ENCODE peak calls at places on chromosomes 5 and 9, in eight cellular contexts. One of them, this sample, is unnamed.

GRCh38 chr9:123438821-123439220 is 82.8 kb downstream of the CRB2 start:
- DNase-seq in bronchial epithelial cell: no peak
- DNase-seq in esophagus squamous epithelium: no peak
- DNase-seq in effector memory CD8-positive, alpha-beta T cell: no peak
- DNase-seq in AG08395: no peak
- DNase-seq in ACHN: no peak
- DNase-seq in EL: no peak
- DNase-seq in kidney tubule cell: no peak
- DNase-seq in this sample: no peak

GRCh38 chr5:25357605-25358004 is 712.8 kb upstream of the CDH10 start:
- DNase-seq in bronchial epithelial cell: no peak
- DNase-seq in esophagus squamous epithelium: no peak
- DNase-seq in effector memory CD8-positive, alpha-beta T cell: no peak
- DNase-seq in AG08395: no peak
- DNase-seq in ACHN: no peak
- DNase-seq in EL: no peak
- DNase-seq in kidney tubule cell: no peak
- DNase-seq in this sample: no peak

GRCh38 chr9:127388037-127388855 is 8.7 kb upstream of the SLC2A8 start:
- DNase-seq in bronchial epithelial cell: peak
- DNase-seq in esophagus squamous epithelium: no peak
- DNase-seq in effector memory CD8-positive, alpha-beta T cell: peak
- DNase-seq in AG08395: peak
- DNase-seq in ACHN: peak
- DNase-seq in EL: peak
- DNase-seq in kidney tubule cell: peak
- DNase-seq in this sample: peak

GRCh38 chr5:157290156-157290980 is 24.4 kb downstream of the CYFIP2 start:
- DNase-seq in bronchial epithelial cell: no peak
- DNase-seq in esophagus squamous epithelium: no peak
- DNase-seq in effector memory CD8-positive, alpha-beta T cell: no peak
- DNase-seq in AG08395: peak
- DNase-seq in ACHN: peak
- DNase-seq in EL: peak
- DNase-seq in kidney tubule cell: peak
- DNase-seq in this sample: peak

GRCh38 chr9:3874472-3875370 is 348.9 kb upstream of the RFX3 start:
- DNase-seq in bronchial epithelial cell: no peak
- DNase-seq in esophagus squamous epithelium: no peak
- DNase-seq in effector memory CD8-positive, alpha-beta T cell: no peak
- DNase-seq in AG08395: no peak
- DNase-seq in ACHN: no peak
- DNase-seq in EL: no peak
- DNase-seq in kidney tubule cell: no peak
- DNase-seq in this sample: no peak

GRCh38 chr5:37071901-37072581 is 177.1 kb downstream of the CPLANE1 start:
- DNase-seq in bronchial epithelial cell: peak
- DNase-seq in esophagus squamous epithelium: no peak
- DNase-seq in effector memory CD8-positive, alpha-beta T cell: no peak
- DNase-seq in AG08395: peak
- DNase-seq in ACHN: no peak
- DNase-seq in EL: peak
- DNase-seq in kidney tubule cell: peak
- DNase-seq in this sample: peak

GRCh38 chr9:76116913-76117312 is 226.4 kb downstream of the PCSK5 start:
- DNase-seq in bronchial epithelial cell: peak
- DNase-seq in esophagus squamous epithelium: no peak
- DNase-seq in effector memory CD8-positive, alpha-beta T cell: no peak
- DNase-seq in AG08395: no peak
- DNase-seq in ACHN: no peak
- DNase-seq in EL: no peak
- DNase-seq in kidney tubule cell: peak
- DNase-seq in this sample: peak

GRCh38 chr9:137321726-137322361 is 19.8 kb upstream of the NRARP start:
- DNase-seq in bronchial epithelial cell: no peak
- DNase-seq in esophagus squamous epithelium: no peak
- DNase-seq in effector memory CD8-positive, alpha-beta T cell: no peak
- DNase-seq in AG08395: no peak
- DNase-seq in ACHN: no peak
- DNase-seq in EL: no peak
- DNase-seq in kidney tubule cell: no peak
- DNase-seq in this sample: no peak

GRCh38 chr5:88159591-88159990 is 109.1 kb downstream of the TMEM161B start:
- DNase-seq in bronchial epithelial cell: no peak
- DNase-seq in esophagus squamous epithelium: no peak
- DNase-seq in effector memory CD8-positive, alpha-beta T cell: no peak
- DNase-seq in AG08395: no peak
- DNase-seq in ACHN: no peak
- DNase-seq in EL: no peak
- DNase-seq in kidney tubule cell: no peak
- DNase-seq in this sample: no peak

GRCh38 chr5:36696059-36696673 is 89.8 kb downstream of the SLC1A3 start:
- DNase-seq in bronchial epithelial cell: peak
- DNase-seq in esophagus squamous epithelium: no peak
- DNase-seq in effector memory CD8-positive, alpha-beta T cell: no peak
- DNase-seq in AG08395: peak
- DNase-seq in ACHN: peak
- DNase-seq in EL: peak
- DNase-seq in kidney tubule cell: peak
- DNase-seq in this sample: peak

GRCh38 chr5:32279786-32280185 is 33.0 kb downstream of the MTMR12 start:
- DNase-seq in bronchial epithelial cell: no peak
- DNase-seq in esophagus squamous epithelium: no peak
- DNase-seq in effector memory CD8-positive, alpha-beta T cell: no peak
- DNase-seq in AG08395: no peak
- DNase-seq in ACHN: no peak
- DNase-seq in EL: no peak
- DNase-seq in kidney tubule cell: no peak
- DNase-seq in this sample: no peak

GRCh38 chr9:121735065-121735791 is 83.8 kb downstream of the DAB2IP start:
- DNase-seq in bronchial epithelial cell: peak
- DNase-seq in esophagus squamous epithelium: no peak
- DNase-seq in effector memory CD8-positive, alpha-beta T cell: no peak
- DNase-seq in AG08395: peak
- DNase-seq in ACHN: peak
- DNase-seq in EL: peak
- DNase-seq in kidney tubule cell: peak
- DNase-seq in this sample: peak

GRCh38 chr9:104972242-104972866 is 44.4 kb upstream of the ABCA1 start:
- DNase-seq in bronchial epithelial cell: no peak
- DNase-seq in esophagus squamous epithelium: no peak
- DNase-seq in effector memory CD8-positive, alpha-beta T cell: no peak
- DNase-seq in AG08395: no peak
- DNase-seq in ACHN: no peak
- DNase-seq in EL: no peak
- DNase-seq in kidney tubule cell: no peak
- DNase-seq in this sample: no peak

GRCh38 chr5:44664711-44665100 is 144.0 kb upstream of the MRPS30 start:
- DNase-seq in bronchial epithelial cell: no peak
- DNase-seq in esophagus squamous epithelium: no peak
- DNase-seq in effector memory CD8-positive, alpha-beta T cell: no peak
- DNase-seq in AG08395: no peak
- DNase-seq in ACHN: no peak
- DNase-seq in EL: no peak
- DNase-seq in kidney tubule cell: no peak
- DNase-seq in this sample: no peak

GRCh38 chr5:122715095-122715494 is 59.8 kb upstream of the SNX2 start:
- DNase-seq in bronchial epithelial cell: peak
- DNase-seq in esophagus squamous epithelium: no peak
- DNase-seq in effector memory CD8-positive, alpha-beta T cell: no peak
- DNase-seq in AG08395: peak
- DNase-seq in ACHN: no peak
- DNase-seq in EL: peak
- DNase-seq in kidney tubule cell: peak
- DNase-seq in this sample: peak

GRCh38 chr9:130219661-130220081 is 45.9 kb upstream of the HMCN2 start:
- DNase-seq in bronchial epithelial cell: no peak
- DNase-seq in esophagus squamous epithelium: no peak
- DNase-seq in effector memory CD8-positive, alpha-beta T cell: no peak
- DNase-seq in AG08395: no peak
- DNase-seq in ACHN: no peak
- DNase-seq in EL: no peak
- DNase-seq in kidney tubule cell: no peak
- DNase-seq in this sample: no peak

GRCh38 chr5:100841358-100842076 is 61.6 kb downstream of the ST8SIA4 start:
- DNase-seq in bronchial epithelial cell: peak
- DNase-seq in esophagus squamous epithelium: no peak
- DNase-seq in effector memory CD8-positive, alpha-beta T cell: no peak
- DNase-seq in AG08395: no peak
- DNase-seq in ACHN: peak
- DNase-seq in EL: no peak
- DNase-seq in kidney tubule cell: peak
- DNase-seq in this sample: no peak

GRCh38 chr5:43305948-43306563 is 7.2 kb downstream of the HMGCS1 start:
- DNase-seq in bronchial epithelial cell: peak
- DNase-seq in esophagus squamous epithelium: no peak
- DNase-seq in effector memory CD8-positive, alpha-beta T cell: peak
- DNase-seq in AG08395: peak
- DNase-seq in ACHN: peak
- DNase-seq in EL: peak
- DNase-seq in kidney tubule cell: peak
- DNase-seq in this sample: peak

GRCh38 chr5:28301676-28302075 is 1263.3 kb upstream of the CDH9 start:
- DNase-seq in bronchial epithelial cell: peak
- DNase-seq in esophagus squamous epithelium: no peak
- DNase-seq in effector memory CD8-positive, alpha-beta T cell: no peak
- DNase-seq in AG08395: no peak
- DNase-seq in ACHN: peak
- DNase-seq in EL: peak
- DNase-seq in kidney tubule cell: peak
- DNase-seq in this sample: peak

GRCh38 chr5:150078802-150079654 is 7.3 kb downstream of the CSF1R start:
- DNase-seq in bronchial epithelial cell: no peak
- DNase-seq in esophagus squamous epithelium: no peak
- DNase-seq in effector memory CD8-positive, alpha-beta T cell: no peak
- DNase-seq in AG08395: peak
- DNase-seq in ACHN: no peak
- DNase-seq in EL: no peak
- DNase-seq in kidney tubule cell: no peak
- DNase-seq in this sample: no peak

GRCh38 chr5:172102913-172103629 is 85.0 kb downstream of the STK10 start:
- DNase-seq in bronchial epithelial cell: peak
- DNase-seq in esophagus squamous epithelium: no peak
- DNase-seq in effector memory CD8-positive, alpha-beta T cell: no peak
- DNase-seq in AG08395: peak
- DNase-seq in ACHN: peak
- DNase-seq in EL: peak
- DNase-seq in kidney tubule cell: peak
- DNase-seq in this sample: peak

This sample was measured in fibroblast of lung.